ENCODE peak calls at places on chromosomes 12 and 14, in six cellular contexts. I, F, E, O, D and W are unnamed samples.

GRCh38 chr12:100718212-100718611 is 76.4 kb upstream of the ANO4 start:
- DNase-seq in D (no peak), E (no peak), O (no peak), F (no peak), I (no peak), W (no peak)

GRCh38 chr14:67883717-67884116 is 64.1 kb downstream of the RAD51B start:
- DNase-seq in D (no peak), E (no peak), O (peak), F (no peak), I (no peak), W (no peak)

GRCh38 chr12:89253483-89253882 is 98.8 kb downstream of the DUSP6 start:
- DNase-seq in I (no peak), E (no peak), F (no peak), D (no peak), O (no peak), W (no peak)

GRCh38 chr12:132803125-132803524 is 25.5 kb downstream of the GOLGA3 start:
- DNase-seq in D (no peak), F (no peak), O (no peak), I (no peak), E (no peak), W (no peak)

GRCh38 chr14:80172380-80173055 is 38.8 kb downstream of the DIO2 start:
- DNase-seq in O (no peak), D (no peak), E (no peak), F (no peak), I (no peak), W (no peak)

GRCh38 chr14:24233538-24233866 is 773 bp downstream of the GMPR2 start:
- DNase-seq in F (no peak), E (no peak), O (no peak), I (no peak), D (no peak), W (no peak)

GRCh38 chr12:65525501-65526141 is 247.1 kb downstream of the MSRB3 start:
- DNase-seq in D (no peak), O (peak), E (no peak), F (no peak), I (no peak), W (no peak)

GRCh38 chr12:69044887-69045286 is 111.9 kb upstream of the CPM start:
- DNase-seq in E (no peak), F (no peak), D (no peak), I (no peak), O (peak), W (no peak)

GRCh38 chr14:36198378-36198777 is 21.9 kb upstream of the PTCSC3 start:
- DNase-seq in D (no peak), I (no peak), E (no peak), F (no peak), O (no peak), W (no peak)
- TF ChIP-seq CTCF in D (no peak), I (no peak), E (no peak), F (no peak), O (no peak), W (no peak)

DNA sequence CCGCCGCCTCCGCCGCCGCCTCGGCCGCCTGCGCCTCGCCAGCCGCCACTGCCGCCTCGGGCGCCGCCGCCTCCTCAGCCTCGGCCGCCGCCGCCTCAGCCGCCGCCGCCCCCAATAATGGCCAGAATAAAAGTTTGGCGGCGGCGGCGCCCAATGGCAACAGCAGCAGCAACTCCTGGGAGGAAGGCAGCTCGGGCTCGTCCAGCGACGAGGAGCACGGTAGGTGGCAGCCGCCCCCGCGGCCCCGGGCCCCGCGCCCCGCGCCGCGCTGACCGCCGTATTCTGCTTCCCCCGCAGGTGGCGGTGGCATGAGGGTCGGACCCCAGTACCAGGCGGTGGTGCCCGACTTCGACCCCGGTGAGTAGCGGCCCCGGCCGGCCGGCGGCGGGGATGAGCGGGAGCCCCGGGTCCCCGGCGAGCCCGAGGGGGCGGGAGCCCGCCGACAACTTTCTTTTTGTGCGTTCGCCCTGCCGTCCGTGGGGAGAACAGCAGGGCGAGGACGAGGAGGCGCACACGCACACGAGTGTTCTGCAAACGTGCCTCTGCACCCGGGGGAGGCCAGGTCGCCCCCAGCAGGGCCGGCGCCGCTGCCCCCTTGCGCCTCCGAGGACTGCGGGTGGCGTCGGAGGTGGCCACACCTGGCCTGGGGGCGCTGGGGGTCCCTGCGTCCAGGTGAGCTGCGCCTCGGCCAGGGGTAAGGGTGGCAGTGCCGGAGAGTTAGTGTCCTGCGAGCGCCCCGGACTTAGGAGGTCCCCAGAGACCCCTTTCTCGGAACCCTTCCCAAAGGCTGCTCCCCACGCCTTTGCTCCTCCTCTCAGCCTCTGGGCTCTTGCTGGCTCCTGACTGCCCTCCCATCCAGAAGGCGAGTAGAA is 756 bp downstream of the RCOR1 start:
- DNase-seq in O (peak), F (peak), E (peak), D (peak), I (peak), W (peak)
- TF ChIP-seq CTCF in O (no peak), F (peak), E (peak), D (peak), I (peak), W (peak)

DNA sequence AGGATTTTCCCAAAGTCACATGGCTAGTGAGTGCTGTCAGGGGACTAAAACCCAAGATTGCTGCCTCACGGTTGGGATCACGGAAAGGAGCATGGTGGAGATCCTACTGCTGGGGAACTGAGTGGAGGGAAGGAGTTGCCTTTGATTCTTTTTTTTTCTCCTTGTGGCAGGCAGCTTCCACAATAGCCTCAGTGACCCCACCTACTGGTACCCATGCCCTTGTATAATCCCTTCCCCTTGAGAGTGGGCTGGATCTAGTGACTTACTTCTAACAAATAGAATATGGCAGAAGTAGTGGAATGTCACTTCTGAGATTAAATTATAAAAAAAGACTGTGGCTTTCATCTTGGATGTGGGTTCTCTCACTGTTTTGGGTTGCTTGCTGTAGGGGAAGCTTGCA is 135.7 kb downstream of the DICER1 start:
- DNase-seq in E (no peak), I (no peak), O (no peak), D (no peak), F (no peak), W (no peak)
- TF ChIP-seq CTCF in E (peak), I (no peak), O (no peak), D (no peak), F (no peak), W (no peak)

GRCh38 chr14:89773151-89773550 is 181.4 kb downstream of the EFCAB11 start:
- DNase-seq in E (no peak), I (no peak), O (no peak), D (no peak), F (no peak), W (no peak)

GRCh38 chr14:89775161-89775560 is 179.4 kb downstream of the EFCAB11 start:
- DNase-seq in O (no peak), E (no peak), F (no peak), I (no peak), D (no peak), W (no peak)

GRCh38 chr14:89767861-89768268 is 186.7 kb downstream of the EFCAB11 start:
- DNase-seq in E (peak), O (peak), I (peak), D (peak), F (peak), W (no peak)

GRCh38 chr14:89771251-89771650 is 183.3 kb downstream of the EFCAB11 start:
- DNase-seq in F (no peak), I (no peak), E (no peak), D (no peak), O (peak), W (no peak)

DNA sequence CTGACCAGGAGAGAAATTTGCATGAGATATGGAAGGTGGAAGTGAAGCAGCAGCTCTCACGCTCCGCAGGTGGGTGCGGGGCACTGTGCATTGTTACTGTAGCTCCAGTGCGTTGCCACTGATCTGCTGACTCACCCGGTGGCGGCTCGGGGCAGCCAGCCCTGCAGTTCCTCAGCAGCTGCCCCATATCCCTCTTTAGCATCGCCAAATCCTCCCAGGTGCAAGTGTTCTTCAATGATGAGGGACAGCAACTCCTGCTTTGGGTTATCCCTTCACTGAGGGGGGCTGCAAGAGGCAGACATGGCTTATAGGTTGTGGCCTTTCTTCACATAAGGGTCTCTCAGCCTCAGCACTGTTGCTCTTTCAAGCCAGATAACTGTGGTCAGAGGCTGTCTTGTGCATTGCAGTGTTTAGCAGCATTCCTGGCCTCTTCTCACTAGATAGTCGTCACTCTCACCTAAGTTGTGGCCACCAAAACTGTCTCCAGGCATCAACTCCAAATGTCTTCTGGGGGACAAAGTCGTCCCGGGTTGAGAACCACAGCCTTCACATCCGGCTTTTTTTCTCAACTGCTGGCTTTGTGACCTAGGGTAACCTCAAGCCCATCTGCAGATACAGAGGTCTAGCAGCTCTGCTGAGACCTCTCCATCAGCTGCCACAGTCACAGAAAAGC is 180.8 kb downstream of the EFCAB11 start:
- DNase-seq in I (peak), E (peak), D (no peak), F (peak), O (peak), W (peak)
- TF ChIP-seq CTCF in I (no peak), E (no peak), D (no peak), F (no peak), O (no peak), W (no peak)

DNA sequence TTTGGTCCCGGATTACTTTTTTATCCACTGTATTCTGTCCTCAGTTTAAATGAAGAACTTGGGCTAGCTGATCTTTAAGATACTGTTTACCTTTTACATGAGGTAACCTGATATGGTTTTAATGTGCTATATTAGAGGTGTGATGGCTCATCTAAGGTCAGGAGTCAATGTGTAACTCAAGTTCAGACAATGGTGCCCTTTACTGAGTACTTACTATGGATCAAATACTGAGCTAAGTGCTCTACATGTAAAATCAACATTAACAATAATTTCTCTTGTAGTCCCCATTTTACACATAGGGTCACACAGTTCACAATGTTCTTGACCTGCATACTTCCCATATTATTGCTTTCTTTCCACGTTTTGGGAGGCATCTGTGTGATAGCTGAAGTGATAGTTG is 79.2 kb downstream of the CEP83 start:
- DNase-seq in O (peak), F (no peak), D (no peak), I (no peak), E (no peak), W (no peak)
- TF ChIP-seq CTCF in O (no peak), F (no peak), D (no peak), I (no peak), E (no peak), W (no peak)

GRCh38 chr12:41795910-41796309 is 348.8 kb downstream of the GXYLT1 start:
- DNase-seq in E (peak), I (no peak), D (no peak), O (no peak), F (peak), W (no peak)
- TF ChIP-seq CTCF in E (peak), I (no peak), D (no peak), O (peak), F (no peak), W (peak)

GRCh38 chr14:75440733-75441474 is 13.1 kb downstream of the JDP2 start:
- DNase-seq in O (no peak), I (no peak), D (no peak), E (no peak), F (no peak), W (no peak)
- TF ChIP-seq CTCF in O (no peak), I (no peak), D (no peak), E (no peak), F (no peak), W (no peak)

GRCh38 chr14:94005324-94005723 is 8.2 kb downstream of the CCDC197 start:
- DNase-seq in I (peak), O (peak), F (no peak), D (no peak), E (no peak), W (no peak)
- TF ChIP-seq CTCF in I (peak), O (peak), F (peak), D (no peak), E (peak), W (peak)

DNA sequence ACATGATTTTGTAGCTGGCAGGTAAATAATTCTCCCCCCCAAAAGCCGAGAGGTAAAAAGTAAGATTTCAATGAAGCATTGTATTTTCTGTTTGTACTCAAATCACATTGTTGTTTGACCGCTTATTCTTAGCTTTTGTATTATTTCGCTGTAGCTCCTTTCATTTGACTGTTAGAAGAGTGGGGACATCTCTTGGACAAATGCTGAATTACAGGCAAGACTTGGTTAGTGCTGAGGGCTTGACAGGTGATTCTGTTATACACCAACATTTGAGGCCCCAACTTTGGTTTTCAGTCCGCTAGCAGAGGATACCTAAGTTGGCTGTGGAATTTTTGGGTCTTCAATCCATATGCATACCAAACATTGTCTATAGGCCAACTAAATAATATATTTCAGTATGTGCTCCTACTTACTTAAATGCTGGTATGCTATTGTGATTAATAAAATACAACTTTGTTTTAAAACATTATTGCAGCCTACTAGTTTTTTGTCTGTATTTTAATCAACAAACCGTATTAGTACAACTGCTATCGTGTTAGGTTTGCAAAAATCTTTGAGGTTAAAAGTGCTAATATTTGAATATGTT is 102.2 kb downstream of the ERC1 start:
- DNase-seq in O (peak), I (peak), E (peak), F (peak), D (peak), W (peak)
- TF ChIP-seq CTCF in O (peak), I (peak), E (peak), F (peak), D (peak), W (peak)